ENCODE peak calls at places on chromosome 21, in nine cellular contexts. One of them, this sample, is unnamed.

GRCh38 chr21:35571910-35572309 is 488.4 kb downstream of the SETD4 start:
- DNase-seq in adrenal gland: no peak
- DNase-seq in choroid plexus epithelial cell: no peak
- DNase-seq in HFF-Myc: no peak
- DNase-seq in foreskin fibroblast: no peak
- DNase-seq in omental fat pad: no peak
- DNase-seq in endothelial cell: no peak
- DNase-seq in Panc1: no peak
- DNase-seq in glutamatergic neuron: no peak
- DNase-seq in this sample: no peak

GRCh38 chr21:34614443-34614692 is 545 bp downstream of the RCAN1 start:
- DNase-seq in adrenal gland: no peak
- DNase-seq in choroid plexus epithelial cell: no peak
- DNase-seq in HFF-Myc: no peak
- DNase-seq in foreskin fibroblast: no peak
- DNase-seq in omental fat pad: no peak
- DNase-seq in endothelial cell: no peak
- DNase-seq in Panc1: no peak
- DNase-seq in glutamatergic neuron: no peak
- DNase-seq in this sample: no peak

GRCh38 chr21:41712201-41712600 is 54.7 kb downstream of the RIPK4 start:
- DNase-seq in adrenal gland: no peak
- DNase-seq in choroid plexus epithelial cell: no peak
- DNase-seq in HFF-Myc: no peak
- DNase-seq in foreskin fibroblast: no peak
- DNase-seq in omental fat pad: no peak
- DNase-seq in endothelial cell: no peak
- DNase-seq in Panc1: no peak
- DNase-seq in glutamatergic neuron: peak
- DNase-seq in this sample: no peak

GRCh38 chr21:38420140-38420539 is 78.1 kb downstream of the ERG start:
- DNase-seq in adrenal gland: no peak
- DNase-seq in choroid plexus epithelial cell: no peak
- DNase-seq in HFF-Myc: no peak
- DNase-seq in foreskin fibroblast: no peak
- DNase-seq in omental fat pad: no peak
- DNase-seq in endothelial cell: no peak
- DNase-seq in Panc1: no peak
- DNase-seq in glutamatergic neuron: no peak
- DNase-seq in this sample: no peak

GRCh38 chr21:14361958-14362357 is 21.0 kb downstream of the HSPA13 start:
- DNase-seq in adrenal gland: no peak
- DNase-seq in choroid plexus epithelial cell: peak
- DNase-seq in HFF-Myc: no peak
- DNase-seq in foreskin fibroblast: no peak
- DNase-seq in omental fat pad: no peak
- DNase-seq in endothelial cell: no peak
- DNase-seq in Panc1: no peak
- DNase-seq in glutamatergic neuron: no peak
- DNase-seq in this sample: no peak

GRCh38 chr21:31310750-31311149 is 33.3 kb downstream of the TIAM1 start:
- DNase-seq in adrenal gland: no peak
- DNase-seq in choroid plexus epithelial cell: peak
- DNase-seq in HFF-Myc: no peak
- DNase-seq in foreskin fibroblast: no peak
- DNase-seq in omental fat pad: no peak
- DNase-seq in endothelial cell: no peak
- DNase-seq in Panc1: no peak
- DNase-seq in glutamatergic neuron: no peak
- DNase-seq in this sample: no peak

GRCh38 chr21:29351691-29352090 is 53.0 kb downstream of the BACH1 start:
- DNase-seq in adrenal gland: no peak
- DNase-seq in choroid plexus epithelial cell: peak
- DNase-seq in HFF-Myc: no peak
- DNase-seq in foreskin fibroblast: no peak
- DNase-seq in omental fat pad: no peak
- DNase-seq in endothelial cell: no peak
- DNase-seq in Panc1: no peak
- DNase-seq in glutamatergic neuron: no peak
- DNase-seq in this sample: no peak

GRCh38 chr21:36613064-36613463 is 85.9 kb upstream of the SIM2 start:
- DNase-seq in adrenal gland: no peak
- DNase-seq in choroid plexus epithelial cell: peak
- DNase-seq in HFF-Myc: no peak
- DNase-seq in foreskin fibroblast: no peak
- DNase-seq in omental fat pad: no peak
- DNase-seq in endothelial cell: no peak
- DNase-seq in Panc1: no peak
- DNase-seq in glutamatergic neuron: no peak
- DNase-seq in this sample: no peak

GRCh38 chr21:35027558-35028450 is 21.3 kb downstream of the RUNX1 start:
- DNase-seq in adrenal gland: no peak
- DNase-seq in choroid plexus epithelial cell: no peak
- DNase-seq in HFF-Myc: no peak
- DNase-seq in foreskin fibroblast: no peak
- DNase-seq in omental fat pad: no peak
- DNase-seq in endothelial cell: no peak
- DNase-seq in Panc1: no peak
- DNase-seq in glutamatergic neuron: no peak
- DNase-seq in this sample: no peak

GRCh38 chr21:23152130-23152529 is 2153.9 kb downstream of the NCAM2 start:
- DNase-seq in adrenal gland: no peak
- DNase-seq in choroid plexus epithelial cell: no peak
- DNase-seq in HFF-Myc: no peak
- DNase-seq in foreskin fibroblast: no peak
- DNase-seq in omental fat pad: no peak
- DNase-seq in endothelial cell: no peak
- DNase-seq in Panc1: no peak
- DNase-seq in glutamatergic neuron: no peak
- DNase-seq in this sample: no peak

GRCh38 chr21:32320726-32321125 is 22.1 kb downstream of the MRAP start:
- DNase-seq in adrenal gland: no peak
- DNase-seq in choroid plexus epithelial cell: no peak
- DNase-seq in HFF-Myc: no peak
- DNase-seq in foreskin fibroblast: no peak
- DNase-seq in omental fat pad: no peak
- DNase-seq in endothelial cell: no peak
- DNase-seq in Panc1: no peak
- DNase-seq in glutamatergic neuron: no peak
- DNase-seq in this sample: no peak

GRCh38 chr21:41011968-41012367 is 156.0 kb upstream of the BACE2 start:
- DNase-seq in adrenal gland: no peak
- DNase-seq in choroid plexus epithelial cell: no peak
- DNase-seq in HFF-Myc: no peak
- DNase-seq in foreskin fibroblast: no peak
- DNase-seq in omental fat pad: no peak
- DNase-seq in endothelial cell: no peak
- DNase-seq in Panc1: no peak
- DNase-seq in glutamatergic neuron: no peak
- DNase-seq in this sample: no peak

GRCh38 chr21:41613421-41613998 is 105.6 kb upstream of the TMPRSS2 start:
- DNase-seq in adrenal gland: no peak
- DNase-seq in choroid plexus epithelial cell: no peak
- DNase-seq in HFF-Myc: no peak
- DNase-seq in foreskin fibroblast: no peak
- DNase-seq in omental fat pad: no peak
- DNase-seq in endothelial cell: no peak
- DNase-seq in Panc1: no peak
- DNase-seq in glutamatergic neuron: no peak
- DNase-seq in this sample: no peak

GRCh38 chr21:14382486-14382834 is 486 bp downstream of the HSPA13 start:
- DNase-seq in adrenal gland: no peak
- DNase-seq in choroid plexus epithelial cell: peak
- DNase-seq in HFF-Myc: peak
- DNase-seq in foreskin fibroblast: no peak
- DNase-seq in omental fat pad: no peak
- DNase-seq in endothelial cell: no peak
- DNase-seq in Panc1: no peak
- DNase-seq in glutamatergic neuron: peak
- DNase-seq in this sample: no peak

GRCh38 chr21:14916676-14917141 is 148.1 kb downstream of the NRIP1 start:
- DNase-seq in adrenal gland: no peak
- DNase-seq in choroid plexus epithelial cell: peak
- DNase-seq in HFF-Myc: no peak
- DNase-seq in foreskin fibroblast: no peak
- DNase-seq in omental fat pad: no peak
- DNase-seq in endothelial cell: no peak
- DNase-seq in Panc1: no peak
- DNase-seq in glutamatergic neuron: no peak
- DNase-seq in this sample: no peak

GRCh38 chr21:42411197-42411869 is 7.6 kb downstream of the UBASH3A start:
- DNase-seq in adrenal gland: no peak
- DNase-seq in choroid plexus epithelial cell: no peak
- DNase-seq in HFF-Myc: no peak
- DNase-seq in foreskin fibroblast: no peak
- DNase-seq in omental fat pad: no peak
- DNase-seq in endothelial cell: no peak
- DNase-seq in Panc1: no peak
- DNase-seq in glutamatergic neuron: peak
- DNase-seq in this sample: no peak

GRCh38 chr21:25687787-25688186 is 46.9 kb downstream of the ATP5PF start:
- DNase-seq in adrenal gland: no peak
- DNase-seq in choroid plexus epithelial cell: no peak
- DNase-seq in HFF-Myc: no peak
- DNase-seq in foreskin fibroblast: no peak
- DNase-seq in omental fat pad: no peak
- DNase-seq in endothelial cell: no peak
- DNase-seq in Panc1: no peak
- DNase-seq in glutamatergic neuron: no peak
- DNase-seq in this sample: no peak

GRCh38 chr21:29487154-29487553 is 188.4 kb downstream of the BACH1 start:
- DNase-seq in adrenal gland: no peak
- DNase-seq in choroid plexus epithelial cell: no peak
- DNase-seq in HFF-Myc: no peak
- DNase-seq in foreskin fibroblast: no peak
- DNase-seq in omental fat pad: no peak
- DNase-seq in endothelial cell: no peak
- DNase-seq in Panc1: no peak
- DNase-seq in glutamatergic neuron: no peak
- DNase-seq in this sample: no peak

DNA sequence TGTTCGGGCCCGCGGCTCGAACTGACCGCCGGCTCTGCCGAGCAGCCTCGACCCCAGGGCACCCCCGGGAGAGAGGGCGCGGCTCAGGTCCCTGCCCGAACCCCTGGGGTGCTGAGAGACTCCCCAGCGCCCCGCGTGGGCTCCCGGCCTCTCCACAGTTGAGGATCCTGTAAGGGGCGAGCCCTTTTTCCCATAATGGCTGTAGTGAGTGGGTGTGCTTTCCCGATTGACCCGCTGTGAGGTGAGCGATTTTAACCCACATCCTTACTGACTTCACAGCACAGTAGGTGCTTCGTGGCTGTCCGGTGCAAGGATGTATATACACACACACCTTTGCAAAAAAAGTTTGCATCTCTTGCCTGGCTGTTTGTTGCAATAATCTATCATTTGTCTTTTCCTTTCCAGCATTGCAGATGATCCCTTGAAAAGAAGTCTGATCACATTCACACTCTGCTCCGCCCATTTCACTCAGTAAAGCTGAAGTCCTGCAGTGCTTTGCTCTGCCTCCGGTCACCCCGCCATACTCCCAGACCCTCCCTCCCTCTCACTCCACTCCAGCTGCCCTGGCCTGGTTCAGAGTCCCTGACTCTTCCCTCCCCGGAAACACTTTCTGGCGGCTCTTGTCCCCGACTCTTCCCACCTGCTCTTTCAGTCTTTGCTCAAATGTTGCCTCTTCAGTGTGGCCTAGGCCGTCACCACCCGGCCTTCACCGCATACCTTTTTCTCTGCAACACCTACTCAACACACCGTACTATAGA is 955 bp upstream of the UBE2G2 start:
- DNase-seq in adrenal gland: no peak
- DNase-seq in choroid plexus epithelial cell: peak
- DNase-seq in HFF-Myc: no peak
- DNase-seq in foreskin fibroblast: no peak
- DNase-seq in omental fat pad: no peak
- DNase-seq in endothelial cell: no peak
- DNase-seq in Panc1: no peak
- DNase-seq in glutamatergic neuron: no peak
- DNase-seq in this sample: no peak
- TF ChIP-seq CTCF in adrenal gland: no peak
- TF ChIP-seq CTCF in choroid plexus epithelial cell: no peak
- TF ChIP-seq CTCF in HFF-Myc: no peak
- TF ChIP-seq CTCF in foreskin fibroblast: no peak
- TF ChIP-seq CTCF in omental fat pad: no peak
- TF ChIP-seq CTCF in endothelial cell: no peak
- TF ChIP-seq CTCF in Panc1: no peak
- TF ChIP-seq CTCF in glutamatergic neuron: no peak
- TF ChIP-seq CTCF in this sample: no peak

GRCh38 chr21:39581414-39581813 is 31.3 kb upstream of the B3GALT5 start:
- DNase-seq in adrenal gland: no peak
- DNase-seq in choroid plexus epithelial cell: no peak
- DNase-seq in HFF-Myc: no peak
- DNase-seq in foreskin fibroblast: no peak
- DNase-seq in omental fat pad: no peak
- DNase-seq in endothelial cell: no peak
- DNase-seq in Panc1: no peak
- DNase-seq in glutamatergic neuron: no peak
- DNase-seq in this sample: no peak
- TF ChIP-seq CTCF in adrenal gland: no peak
- TF ChIP-seq CTCF in choroid plexus epithelial cell: no peak
- TF ChIP-seq CTCF in HFF-Myc: peak
- TF ChIP-seq CTCF in foreskin fibroblast: no peak
- TF ChIP-seq CTCF in omental fat pad: no peak
- TF ChIP-seq CTCF in endothelial cell: no peak
- TF ChIP-seq CTCF in Panc1: no peak
- TF ChIP-seq CTCF in glutamatergic neuron: no peak
- TF ChIP-seq CTCF in this sample: no peak

DNA sequence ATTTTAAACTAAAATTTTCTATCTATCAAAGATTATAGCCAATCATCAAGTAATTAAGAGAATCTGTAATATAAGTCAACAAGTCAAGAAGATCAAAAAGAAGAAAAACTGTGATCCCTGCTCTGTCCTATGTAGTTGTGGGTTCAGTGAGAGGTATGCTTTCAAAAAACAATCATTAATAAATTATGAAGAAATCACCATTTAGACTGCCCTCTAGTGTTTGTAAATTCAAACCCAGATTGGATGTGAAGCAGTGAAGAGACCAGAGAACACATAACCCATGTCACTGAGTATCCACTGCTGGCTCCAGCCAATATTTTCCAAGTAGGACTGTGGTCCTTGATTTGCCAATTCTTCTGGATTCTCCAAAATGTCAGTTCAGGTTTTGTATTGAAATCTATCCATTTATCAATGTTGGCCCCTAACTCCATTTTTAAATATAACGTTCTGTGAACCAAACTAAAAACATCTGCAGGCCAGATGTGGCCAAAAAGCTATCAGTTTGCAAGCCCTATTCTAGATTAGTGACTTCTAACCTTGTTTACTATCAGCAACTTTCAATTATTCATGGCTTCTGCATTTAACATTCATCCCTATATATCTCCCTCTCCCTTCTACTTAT is 467.5 kb upstream of the CXADR start:
- DNase-seq in adrenal gland: no peak
- DNase-seq in choroid plexus epithelial cell: peak
- DNase-seq in HFF-Myc: peak
- DNase-seq in foreskin fibroblast: peak
- DNase-seq in omental fat pad: no peak
- DNase-seq in endothelial cell: no peak
- DNase-seq in Panc1: no peak
- DNase-seq in glutamatergic neuron: no peak
- DNase-seq in this sample: no peak
- TF ChIP-seq CTCF in adrenal gland: peak
- TF ChIP-seq CTCF in choroid plexus epithelial cell: peak
- TF ChIP-seq CTCF in HFF-Myc: peak
- TF ChIP-seq CTCF in foreskin fibroblast: peak
- TF ChIP-seq CTCF in omental fat pad: no peak
- TF ChIP-seq CTCF in endothelial cell: peak
- TF ChIP-seq CTCF in Panc1: peak
- TF ChIP-seq CTCF in glutamatergic neuron: peak
- TF ChIP-seq CTCF in this sample: peak

GRCh38 chr21:33383056-33383888 is 19.9 kb upstream of the IFNGR2 start:
- DNase-seq in adrenal gland: peak
- DNase-seq in choroid plexus epithelial cell: peak
- DNase-seq in HFF-Myc: peak
- DNase-seq in foreskin fibroblast: peak
- DNase-seq in omental fat pad: peak
- DNase-seq in endothelial cell: no peak
- DNase-seq in Panc1: no peak
- DNase-seq in glutamatergic neuron: no peak
- DNase-seq in this sample: no peak
- TF ChIP-seq CTCF in adrenal gland: no peak
- TF ChIP-seq CTCF in choroid plexus epithelial cell: no peak
- TF ChIP-seq CTCF in HFF-Myc: no peak
- TF ChIP-seq CTCF in foreskin fibroblast: no peak
- TF ChIP-seq CTCF in omental fat pad: no peak
- TF ChIP-seq CTCF in endothelial cell: no peak
- TF ChIP-seq CTCF in Panc1: no peak
- TF ChIP-seq CTCF in glutamatergic neuron: no peak
- TF ChIP-seq CTCF in this sample: no peak

This sample was measured in neural crest cell.